ENCODE peak calls at places on chromosomes 16 and 17, in four cellular contexts. O, T, B and X are unnamed samples.

GRCh38 chr16:22372882-22373661 is 1.3 kb downstream of the CDR2 start:
- DNase-seq in O (no peak), T (peak), B (no peak), X (no peak)

GRCh38 chr16:6558133-6558532 is 774.5 kb upstream of the RBFOX1 start:
- DNase-seq in O (no peak), T (no peak), B (peak), X (no peak)

GRCh38 chr17:51121620-51122472 is 1.2 kb upstream of the SPAG9 start:
- DNase-seq in O (peak), T (peak), B (peak), X (peak)

GRCh38 chr16:57815987-57816745 is 13.9 kb upstream of the KIFC3 start:
- DNase-seq in O (peak), T (peak), B (peak), X (peak)

GRCh38 chr17:78104540-78104941 is 24.0 kb downstream of the TMC6 start:
- DNase-seq in O (no peak), T (no peak), B (no peak), X (no peak)

GRCh38 chr16:55624696-55625095 is 31.1 kb upstream of the SLC6A2 start:
- DNase-seq in O (no peak), T (no peak), B (no peak), X (no peak)

GRCh38 chr16:83552193-83552592 is 255.6 kb upstream of the HSBP1 start:
- DNase-seq in O (no peak), T (peak), B (no peak), X (no peak)

GRCh38 chr17:42659079-42659931 is at the start of gene TUBG2:
- DNase-seq in O (peak), T (peak), B (peak), X (peak)

GRCh38 chr16:24858219-24859041 is 12.7 kb downstream of the SLC5A11 start:
- DNase-seq in O (peak), T (peak), B (peak), X (no peak)

GRCh38 chr16:17474572-17474971 is 3.8 kb upstream of the XYLT1 start:
- DNase-seq in O (no peak), T (no peak), B (no peak), X (no peak)

GRCh38 chr17:2706911-2707510 is 4.6 kb downstream of the CLUH start:
- DNase-seq in O (no peak), T (no peak), B (no peak), X (peak)

GRCh38 chr17:3965123-3965800 is 1.0 kb upstream of the ATP2A3 start:
- DNase-seq in O (peak), T (peak), B (peak), X (no peak)

GRCh38 chr17:67570797-67571196 is 146.9 kb upstream of the NOL11 start:
- DNase-seq in O (no peak), T (no peak), B (no peak), X (no peak)

GRCh38 chr16:67150058-67150832 is 553 bp downstream of the B3GNT9 start:
- DNase-seq in O (no peak), T (no peak), B (peak), X (no peak)

GRCh38 chr17:44263360-44263902 is 4.5 kb downstream of the SLC4A1 start:
- DNase-seq in O (no peak), T (no peak), B (no peak), X (no peak)

GRCh38 chr17:79168486-79169055 is 93.9 kb downstream of the ENGASE start:
- DNase-seq in O (no peak), T (peak), B (no peak), X (no peak)

GRCh38 chr17:39045948-39046679 is 78.9 kb upstream of the FBXO47 start:
- DNase-seq in O (no peak), T (no peak), B (peak), X (peak)

GRCh38 chr16:30417447-30418349 is 10.3 kb downstream of the ZNF771 start:
- DNase-seq in O (peak), T (peak), B (peak), X (peak)

GRCh38 chr17:74860999-74861553 is 1.4 kb upstream of the GRIN2C start:
- DNase-seq in O (no peak), T (no peak), B (peak), X (no peak)

GRCh38 chr17:82636626-82637598 is 11.3 kb downstream of the WDR45B start:
- DNase-seq in O (peak), T (no peak), B (peak), X (no peak)

GRCh38 chr17:40062347-40063033 is at the start of gene THRA:
- DNase-seq in O (peak), T (peak), B (peak), X (peak)

GRCh38 chr16:69169051-69169450 is 17.9 kb upstream of the SNTB2 start:
- DNase-seq in O (no peak), T (no peak), B (no peak), X (no peak)

GRCh38 chr16:46763147-46763546 is 15.0 kb upstream of the MYLK3 start:
- DNase-seq in O (no peak), T (no peak), B (no peak), X (no peak)

GRCh38 chr17:70059076-70059475 is 15.9 kb upstream of the KCNJ16 start:
- DNase-seq in O (no peak), T (no peak), B (no peak), X (no peak)

GRCh38 chr16:11257131-11257938 is 1.3 kb upstream of the SOCS1 start:
- DNase-seq in O (peak), T (peak), B (peak), X (peak)

GRCh38 chr17:13793951-13794350 is 192.2 kb upstream of the HS3ST3A1 start:
- DNase-seq in O (no peak), T (no peak), B (no peak), X (no peak)

GRCh38 chr16:3115011-3115410 is 2.6 kb downstream of the ZNF205 start:
- DNase-seq in O (no peak), T (no peak), B (peak), X (no peak)

GRCh38 chr16:2163211-2163881 is 7.8 kb downstream of the TRAF7 start:
- DNase-seq in O (peak), T (no peak), B (no peak), X (no peak)

GRCh38 chr17:12637015-12637414 is 28.7 kb upstream of the MYOCD start:
- DNase-seq in O (no peak), T (peak), B (peak), X (no peak)

GRCh38 chr16:88382491-88383400 is at the start of gene ZNF469:
- DNase-seq in O (no peak), T (peak), B (peak), X (no peak)

GRCh38 chr17:46942441-46943217 is 19.7 kb downstream of the GOSR2 start:
- DNase-seq in O (peak), T (peak), B (peak), X (peak)

GRCh38 chr17:75896360-75897075 is at the start of gene TRIM65:
- DNase-seq in O (peak), T (peak), B (peak), X (peak)

GRCh38 chr16:67667434-67667816 is 811 bp downstream of the C16orf86 start:
- DNase-seq in O (no peak), T (no peak), B (peak), X (no peak)

GRCh38 chr17:67559381-67559966 is 158.3 kb upstream of the NOL11 start:
- DNase-seq in O (no peak), T (peak), B (peak), X (no peak)

GRCh38 chr17:63974594-63975192 is 2.0 kb upstream of the SCN4A start:
- DNase-seq in O (no peak), T (peak), B (peak), X (no peak)

GRCh38 chr16:82824408-82824807 is 197.6 kb downstream of the CDH13 start:
- DNase-seq in O (no peak), T (no peak), B (no peak), X (no peak)

GRCh38 chr17:38844261-38844757 is 9.2 kb downstream of the RPL23 start:
- DNase-seq in O (no peak), T (no peak), B (no peak), X (peak)

GRCh38 chr17:50047488-50048126 is 8.3 kb upstream of the ITGA3 start:
- DNase-seq in O (no peak), T (peak), B (peak), X (no peak)